ENCODE peak calls at places on chromosomes 3 and 15, in six cellular contexts. L is NCI-H460; O is activated naive CD4-positive, alpha-beta T cell treated with anti-CD3 and anti-CD28 coated beads, Interleukin-2, amount 10 ng/mL, durations not matched to agents 7 days and 5 days; Y is HT1080; K is NCI-H510A treated with DMSO at 0.1 percent for 48 hours; D is midbrain. N is an unnamed sample.

GRCh38 chr3:33096103-33096868 is 660 bp downstream of the GLB1 start:
- DNase-seq in L (no peak), O (peak), Y (no peak), K (peak), D (peak), N (no peak)

GRCh38 chr3:70264122-70264780 is 48.2 kb downstream of the MDFIC2 start:
- DNase-seq in L (peak), O (no peak), Y (peak), K (no peak), D (no peak), N (no peak)

GRCh38 chr3:130901463-130902204 is 7.8 kb downstream of the ATP2C1 start:
- DNase-seq in L (no peak), O (no peak), Y (no peak), K (no peak), D (no peak), N (no peak)

GRCh38 chr3:102536479-102536878 is 101.7 kb downstream of the ZPLD1 start:
- DNase-seq in L (peak), O (no peak), Y (peak), K (peak), D (peak), N (peak)

GRCh38 chr15:36905908-36906307 is 194.4 kb downstream of the MEIS2 start:
- DNase-seq in L (no peak), O (no peak), Y (no peak), K (no peak), D (no peak), N (no peak)

GRCh38 chr3:71511037-71511436 is 72.5 kb downstream of the FOXP1 start:
- DNase-seq in L (no peak), O (no peak), Y (peak), K (no peak), D (no peak), N (no peak)

GRCh38 chr3:116815321-116815720 is 105.7 kb downstream of the TUSC7 start:
- DNase-seq in L (no peak), O (no peak), Y (no peak), K (no peak), D (no peak), N (no peak)

GRCh38 chr3:24508423-24508839 is 13.8 kb upstream of the THRB start:
- DNase-seq in L (no peak), O (no peak), Y (peak), K (no peak), D (no peak), N (no peak)

GRCh38 chr3:131083190-131083863 is 56.6 kb downstream of the NEK11 start:
- DNase-seq in L (no peak), O (no peak), Y (no peak), K (no peak), D (peak), N (peak)

GRCh38 chr15:34795267-34796081 is at the start of gene ACTC1:
- DNase-seq in L (peak), O (no peak), Y (peak), K (no peak), D (no peak), N (peak)

GRCh38 chr15:32878849-32879795 is 161.3 kb downstream of the GREM1 start:
- DNase-seq in L (no peak), O (no peak), Y (no peak), K (no peak), D (no peak), N (no peak)

GRCh38 chr3:182261084-182261483 is 532.2 kb upstream of the ATP11B start:
- DNase-seq in L (no peak), O (no peak), Y (no peak), K (peak), D (no peak), N (no peak)

GRCh38 chr3:194537732-194538247 is 51.0 kb upstream of the ATP13A3 start:
- DNase-seq in L (peak), O (no peak), Y (peak), K (peak), D (no peak), N (no peak)

GRCh38 chr3:184156522-184156955 is 1.4 kb downstream of the DVL3 start:
- DNase-seq in L (no peak), O (no peak), Y (peak), K (no peak), D (peak), N (no peak)

GRCh38 chr15:48641416-48641815 is 4.1 kb downstream of the FBN1 start:
- DNase-seq in L (peak), O (no peak), Y (peak), K (no peak), D (peak), N (no peak)

GRCh38 chr3:141933421-141934300 is 57.2 kb downstream of the ATP1B3 start:
- DNase-seq in L (no peak), O (no peak), Y (no peak), K (no peak), D (no peak), N (peak)

GRCh38 chr15:80431635-80432034 is 27.5 kb downstream of the ARNT2 start:
- DNase-seq in L (no peak), O (no peak), Y (no peak), K (no peak), D (no peak), N (no peak)

GRCh38 chr3:197787412-197787811 is 3.6 kb upstream of the LRCH3 start:
- DNase-seq in L (no peak), O (no peak), Y (no peak), K (no peak), D (no peak), N (no peak)

GRCh38 chr3:123344175-123344908 is 104.5 kb downstream of the ADCY5 start:
- DNase-seq in L (no peak), O (peak), Y (peak), K (no peak), D (peak), N (no peak)

GRCh38 chr15:83030021-83030420 is 18.6 kb upstream of the C15orf40 start:
- DNase-seq in L (no peak), O (no peak), Y (peak), K (no peak), D (no peak), N (no peak)

GRCh38 chr3:69309810-69310209 is 76.1 kb downstream of the FRMD4B start:
- DNase-seq in L (peak), O (no peak), Y (peak), K (no peak), D (peak), N (no peak)

GRCh38 chr3:10504161-10505049 is 981 bp downstream of the ATP2B2 start:
- DNase-seq in L (no peak), O (no peak), Y (no peak), K (no peak), D (no peak), N (no peak)

GRCh38 chr3:5309181-5309580 is 121.7 kb downstream of the EDEM1 start:
- DNase-seq in L (no peak), O (no peak), Y (no peak), K (no peak), D (no peak), N (no peak)

GRCh38 chr15:50880221-50880620 is 28.3 kb upstream of the AP4E1 start:
- DNase-seq in L (no peak), O (no peak), Y (peak), K (no peak), D (no peak), N (no peak)

GRCh38 chr15:86650084-86650483 is 570.4 kb downstream of the AGBL1 start:
- DNase-seq in L (no peak), O (no peak), Y (peak), K (no peak), D (no peak), N (no peak)

GRCh38 chr15:33735637-33736247 is 232.6 kb upstream of the CHRM5 start:
- DNase-seq in L (no peak), O (peak), Y (peak), K (peak), D (no peak), N (no peak)

GRCh38 chr3:163071684-163072083 is 1575.1 kb downstream of the OTOL1 start:
- DNase-seq in L (no peak), O (no peak), Y (peak), K (no peak), D (no peak), N (no peak)

GRCh38 chr3:193897288-193897687 is 238.7 kb upstream of the HES1 start:
- DNase-seq in L (no peak), O (no peak), Y (no peak), K (no peak), D (no peak), N (no peak)

GRCh38 chr15:77633134-77633912 is 611 bp upstream of the LINGO1 start:
- DNase-seq in L (peak), O (peak), Y (peak), K (peak), D (peak), N (peak)

GRCh38 chr15:85950101-85950500 is 129.6 kb upstream of the AGBL1 start:
- DNase-seq in L (no peak), O (no peak), Y (no peak), K (no peak), D (no peak), N (no peak)

GRCh38 chr3:165202995-165203394 is 6.8 kb upstream of the SLITRK3 start:
- DNase-seq in L (no peak), O (no peak), Y (no peak), K (no peak), D (no peak), N (no peak)

N was measured in NCI-H1694.